ENCODE peak calls at places on chromosomes 2 and 18, in six cellular contexts. G is NCI-H1694 treated with DMSO at 0.1 percent for 48 hours, I is NCI-H446 treated with DMSO at 0.1 percent for 48 hours, J is heart right ventricle, N is LHCN-M2, V is Peyer's patch. A is an unnamed sample.

GRCh38 chr2:235034270-235035135 is 82.7 kb downstream of the SH3BP4 start:
- DNase-seq in G (no peak), I (no peak), J (no peak), N (peak; percentile 23), V (no peak), A (no peak)

GRCh38 chr2:95315801-95316411 is 18.8 kb downstream of the KCNIP3 start:
- DNase-seq in G (no peak), I (no peak), J (no peak), N (peak; percentile 64), V (no peak), A (no peak)

GRCh38 chr18:23844991-23845680 is 155.9 kb downstream of the LAMA3 start:
- DNase-seq in G (no peak), I (no peak), J (no peak), N (peak; percentile 76), V (no peak), A (no peak)

GRCh38 chr2:74080346-74080745 is 67.4 kb downstream of the BOLA3 start:
- DNase-seq in G (no peak), I (no peak), J (no peak), N (no peak), V (no peak), A (no peak)

GRCh38 chr2:44770221-44771187 is 171.0 kb upstream of the SIX3 start:
- DNase-seq in G (no peak), I (no peak), J (no peak), N (peak; percentile 5), V (no peak), A (no peak)

GRCh38 chr2:195763866-195764265 is 106.8 kb downstream of the SLC39A10 start:
- DNase-seq in G (no peak), I (no peak), J (no peak), N (peak; percentile 22), V (no peak), A (no peak)

GRCh38 chr2:8549942-8550341 is 131.9 kb upstream of the ID2 start:
- DNase-seq in G (no peak), I (no peak), J (no peak), N (no peak), V (no peak), A (no peak)

GRCh38 chr2:148515976-148516375 is 128.6 kb upstream of the EPC2 start:
- DNase-seq in G (no peak), I (no peak), J (no peak), N (no peak), V (no peak), A (no peak)

GRCh38 chr2:108428286-108429009 is 20.6 kb upstream of the GCC2 start:
- DNase-seq in G (no peak), I (no peak), J (no peak), N (peak; percentile 7), V (no peak), A (no peak)

GRCh38 chr2:239938651-239939486 is 86.3 kb downstream of the NDUFA10 start:
- DNase-seq in G (no peak), I (no peak), J (no peak), N (no peak), V (peak; percentile 36), A (no peak)

GRCh38 chr2:168171069-168171762 is 76.2 kb downstream of the STK39 start:
- DNase-seq in G (no peak), I (no peak), J (no peak), N (no peak), V (no peak), A (no peak)

GRCh38 chr2:232683368-232683767 is 13.8 kb upstream of the GIGYF2 start:
- DNase-seq in G (no peak), I (no peak), J (no peak), N (no peak), V (no peak), A (no peak)

GRCh38 chr18:59996370-59996966 is 96.7 kb downstream of the PMAIP1 start:
- DNase-seq in G (peak; percentile 10), I (no peak), J (no peak), N (peak; percentile 52), V (no peak), A (no peak)

GRCh38 chr2:175766880-175767279 is 235.2 kb downstream of the LNPK start:
- DNase-seq in G (no peak), I (no peak), J (no peak), N (peak; percentile 18), V (no peak), A (no peak)

GRCh38 chr18:55838841-55839240 is 250.8 kb upstream of the TCF4 start:
- DNase-seq in G (no peak), I (no peak), J (no peak), N (peak; percentile 74), V (no peak), A (no peak)

GRCh38 chr18:45850021-45850420 is 24.5 kb downstream of the SIGLEC15 start:
- DNase-seq in G (no peak), I (no peak), J (no peak), N (no peak), V (no peak), A (no peak)

GRCh38 chr2:169026056-169026455 is 5.1 kb downstream of the ABCB11 start:
- DNase-seq in G (no peak), I (no peak), J (no peak), N (no peak), V (no peak), A (no peak)

GRCh38 chr2:200888719-200889625 is at the start of the genes NIF3L1 and PPIL3:
- DNase-seq in G (peak; percentile 98), I (peak; percentile 93), J (peak; percentile 96), N (peak; percentile 97), V (peak; percentile 97), A (peak; percentile 94)

GRCh38 chr2:222318026-222318711 is 19.4 kb upstream of the PAX3 start:
- DNase-seq in G (peak; percentile 83), I (peak; percentile 4), J (peak; percentile 41), N (peak; percentile 62), V (peak; percentile 87), A (no peak)

GRCh38 chr2:236351966-236352525 is 87.8 kb upstream of the ASB18 start:
- DNase-seq in G (no peak), I (no peak), J (no peak), N (no peak), V (no peak), A (no peak)

GRCh38 chr2:234981197-234982095 is 29.6 kb downstream of the SH3BP4 start:
- DNase-seq in G (no peak), I (peak; percentile 15), J (peak; percentile 77), N (peak; percentile 97), V (no peak), A (no peak)

GRCh38 chr2:64606495-64607363 is 47.0 kb downstream of the SERTAD2 start:
- DNase-seq in G (no peak), I (no peak), J (peak; percentile 88), N (no peak), V (peak; percentile 89), A (peak; percentile 68)

GRCh38 chr2:65137197-65137780 is 7.4 kb upstream of the RAB1A start:
- DNase-seq in G (no peak), I (no peak), J (no peak), N (no peak), V (no peak), A (no peak)

GRCh38 chr18:926946-927345 is 22.3 kb downstream of the ADCYAP1 start:
- DNase-seq in G (no peak), I (no peak), J (no peak), N (no peak), V (no peak), A (no peak)

GRCh38 chr2:88834866-88835265 is 143.4 kb downstream of the RPIA start:
- DNase-seq in G (no peak), I (no peak), J (no peak), N (no peak), V (no peak), A (no peak)

GRCh38 chr2:96538487-96539214 is 2.1 kb downstream of the ARID5A start:
- DNase-seq in G (no peak), I (no peak), J (peak; percentile 89), N (no peak), V (peak; percentile 79), A (peak; percentile 93)

GRCh38 chr2:205461678-205462665 is 220.3 kb upstream of the NRP2 start:
- DNase-seq in G (no peak), I (no peak), J (no peak), N (no peak), V (no peak), A (no peak)

GRCh38 chr2:239947361-239948045 is 77.6 kb downstream of the NDUFA10 start:
- DNase-seq in G (no peak), I (no peak), J (no peak), N (no peak), V (peak; percentile 43), A (no peak)

GRCh38 chr2:5125017-5125730 is 567.0 kb upstream of the SOX11 start:
- DNase-seq in G (no peak), I (no peak), J (no peak), N (no peak), V (no peak), A (no peak)

GRCh38 chr18:32770651-32771168 is 2.1 kb downstream of the KLHL14 start:
- DNase-seq in G (no peak), I (no peak), J (no peak), N (no peak), V (peak; percentile 52), A (no peak)

GRCh38 chr2:105926960-105927678 is 182.4 kb downstream of the NCK2 start:
- DNase-seq in G (no peak), I (no peak), J (peak; percentile 53), N (no peak), V (no peak), A (peak; percentile 16)